ENCODE peak calls at places on chromosomes 5 and 9, in seven cellular contexts. H is body of pancreas, M is sigmoid colon, U is OCI-LY7, X is DND-41, O is PC-3, K is heart left ventricle. G is an unnamed sample.

GRCh38 chr5:148838357-148838756 is 11.9 kb downstream of the ADRB2 start:
- DNase-seq in H (no peak), M (no peak), U (no peak), X (no peak), O (no peak), K (no peak), G (no peak)

GRCh38 chr5:123755587-123756324 is 243.8 kb downstream of the CSNK1G3 start:
- DNase-seq in H (no peak), M (no peak), U (no peak), X (no peak), O (peak), K (no peak), G (peak)

GRCh38 chr5:89930591-89931383 is 478.8 kb downstream of the CETN3 start:
- DNase-seq in H (no peak), M (no peak), U (no peak), X (no peak), O (peak), K (no peak), G (peak)

GRCh38 chr9:124399999-124400940 is 15.0 kb downstream of the PSMB7 start:
- DNase-seq in H (no peak), M (no peak), U (no peak), X (no peak), O (no peak), K (no peak), G (peak)

GRCh38 chr5:14305045-14305444 is 161.9 kb downstream of the TRIO start:
- DNase-seq in H (no peak), M (no peak), U (no peak), X (no peak), O (peak), K (no peak), G (peak)

GRCh38 chr5:169296456-169297220 is 4.3 kb downstream of the SLIT3 start:
- DNase-seq in H (no peak), M (peak), U (no peak), X (no peak), O (no peak), K (no peak), G (no peak)

GRCh38 chr9:137479892-137480685 is 21.0 kb upstream of the NSMF start:
- DNase-seq in H (no peak), M (no peak), U (no peak), X (no peak), O (no peak), K (no peak), G (no peak)

GRCh38 chr5:54159837-54160215 is 150.5 kb downstream of the ARL15 start:
- DNase-seq in H (no peak), M (no peak), U (no peak), X (no peak), O (no peak), K (no peak), G (no peak)

GRCh38 chr5:31471916-31472315 is 60.0 kb downstream of the DROSHA start:
- DNase-seq in H (no peak), M (no peak), U (no peak), X (no peak), O (no peak), K (no peak), G (no peak)

GRCh38 chr9:35790385-35791291 is 753 bp upstream of the NPR2 start:
- DNase-seq in H (peak), M (peak), U (peak), X (peak), O (peak), K (peak), G (peak)

GRCh38 chr5:1300581-1301083 is 5.8 kb upstream of the TERT start:
- DNase-seq in H (no peak), M (peak), U (no peak), X (no peak), O (no peak), K (peak), G (no peak)

GRCh38 chr9:74494490-74494889 is 2.6 kb upstream of the RORB start:
- DNase-seq in H (no peak), M (no peak), U (no peak), X (no peak), O (no peak), K (no peak), G (no peak)

GRCh38 chr5:65925094-65925600 is 1.2 kb upstream of the ERBIN start:
- DNase-seq in H (peak), M (peak), U (peak), X (peak), O (peak), K (peak), G (peak)

GRCh38 chr5:132221781-132222648 is 5.6 kb downstream of the P4HA2 start:
- DNase-seq in H (peak), M (peak), U (no peak), X (no peak), O (no peak), K (no peak), G (peak)

GRCh38 chr5:59322058-59322457 is 571.5 kb downstream of the PDE4D start:
- DNase-seq in H (no peak), M (no peak), U (no peak), X (no peak), O (no peak), K (no peak), G (no peak)

GRCh38 chr9:22238809-22239684 is 207.6 kb upstream of the DMRTA1 start:
- DNase-seq in H (no peak), M (no peak), U (peak), X (no peak), O (peak), K (no peak), G (peak)

GRCh38 chr5:1108865-1109174 is 3.0 kb downstream of the SLC12A7 start:
- DNase-seq in H (no peak), M (no peak), U (no peak), X (no peak), O (no peak), K (no peak), G (no peak)

GRCh38 chr9:76401176-76401575 is 7.0 kb upstream of the RFK start:
- DNase-seq in H (no peak), M (no peak), U (no peak), X (no peak), O (peak), K (no peak), G (no peak)

GRCh38 chr5:165881259-165881658 is 2375.8 kb downstream of the MAT2B start:
- DNase-seq in H (no peak), M (no peak), U (no peak), X (no peak), O (peak), K (no peak), G (no peak)

GRCh38 chr9:123561055-123561454 is 205.1 kb downstream of the CRB2 start:
- DNase-seq in H (no peak), M (no peak), U (no peak), X (no peak), O (no peak), K (no peak), G (no peak)

GRCh38 chr9:98997580-98997979 is 53.9 kb downstream of the COL15A1 start:
- DNase-seq in H (no peak), M (no peak), U (no peak), X (peak), O (no peak), K (peak), G (no peak)

GRCh38 chr5:141950207-141951005 is 7.6 kb downstream of the PCDH12 start:
- DNase-seq in H (no peak), M (no peak), U (no peak), X (no peak), O (no peak), K (no peak), G (no peak)

GRCh38 chr5:141952030-141952429 is 6.0 kb downstream of the PCDH12 start:
- DNase-seq in H (no peak), M (no peak), U (no peak), X (no peak), O (no peak), K (peak), G (no peak)

GRCh38 chr5:141954193-141954592 is 3.8 kb downstream of the PCDH12 start:
- DNase-seq in H (no peak), M (no peak), U (peak), X (no peak), O (no peak), K (no peak), G (no peak)

GRCh38 chr5:141948812-141949211 is 9.2 kb downstream of the PCDH12 start:
- DNase-seq in H (no peak), M (no peak), U (no peak), X (no peak), O (no peak), K (no peak), G (no peak)

DNA sequence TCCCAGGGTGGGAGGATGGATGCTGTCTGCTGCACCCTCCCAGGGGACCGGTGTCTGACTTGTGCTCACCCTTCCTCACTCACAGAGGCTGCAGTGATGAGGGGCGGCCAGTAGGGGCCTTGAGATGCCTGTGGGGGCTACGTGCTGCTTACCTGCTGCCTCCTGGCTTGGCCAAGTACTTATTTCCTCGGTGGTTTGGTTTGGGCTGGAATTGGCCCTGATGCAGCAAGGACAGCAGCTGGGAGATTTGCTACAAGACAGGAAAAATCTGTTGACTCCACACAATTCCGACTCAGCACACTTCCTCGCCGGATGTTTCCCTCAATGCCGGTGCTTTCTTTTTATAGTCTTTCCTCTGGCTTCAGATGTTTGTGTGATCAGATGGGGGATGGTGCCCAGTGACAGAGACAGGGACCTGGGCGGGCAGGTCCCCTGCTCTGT is 6.6 kb downstream of the PCDH12 start:
- DNase-seq in H (no peak), M (no peak), U (peak), X (peak), O (peak), K (peak), G (no peak)
- TF ChIP-seq CTCF in H (no peak), M (no peak), U (peak), X (peak), O (peak), K (peak), G (peak)

GRCh38 chr5:61311836-61312808 is 19.9 kb upstream of the ZSWIM6 start:
- DNase-seq in H (no peak), M (no peak), U (no peak), X (no peak), O (peak), K (no peak), G (peak)

GRCh38 chr5:61311056-61311455 is 21.0 kb upstream of the ZSWIM6 start:
- DNase-seq in H (no peak), M (no peak), U (no peak), X (no peak), O (no peak), K (no peak), G (no peak)

GRCh38 chr5:61309115-61309514 is 22.9 kb upstream of the ZSWIM6 start:
- DNase-seq in H (no peak), M (no peak), U (no peak), X (no peak), O (no peak), K (no peak), G (no peak)

GRCh38 chr5:61318374-61318773 is 13.7 kb upstream of the ZSWIM6 start:
- DNase-seq in H (no peak), M (no peak), U (no peak), X (no peak), O (no peak), K (no peak), G (no peak)

DNA sequence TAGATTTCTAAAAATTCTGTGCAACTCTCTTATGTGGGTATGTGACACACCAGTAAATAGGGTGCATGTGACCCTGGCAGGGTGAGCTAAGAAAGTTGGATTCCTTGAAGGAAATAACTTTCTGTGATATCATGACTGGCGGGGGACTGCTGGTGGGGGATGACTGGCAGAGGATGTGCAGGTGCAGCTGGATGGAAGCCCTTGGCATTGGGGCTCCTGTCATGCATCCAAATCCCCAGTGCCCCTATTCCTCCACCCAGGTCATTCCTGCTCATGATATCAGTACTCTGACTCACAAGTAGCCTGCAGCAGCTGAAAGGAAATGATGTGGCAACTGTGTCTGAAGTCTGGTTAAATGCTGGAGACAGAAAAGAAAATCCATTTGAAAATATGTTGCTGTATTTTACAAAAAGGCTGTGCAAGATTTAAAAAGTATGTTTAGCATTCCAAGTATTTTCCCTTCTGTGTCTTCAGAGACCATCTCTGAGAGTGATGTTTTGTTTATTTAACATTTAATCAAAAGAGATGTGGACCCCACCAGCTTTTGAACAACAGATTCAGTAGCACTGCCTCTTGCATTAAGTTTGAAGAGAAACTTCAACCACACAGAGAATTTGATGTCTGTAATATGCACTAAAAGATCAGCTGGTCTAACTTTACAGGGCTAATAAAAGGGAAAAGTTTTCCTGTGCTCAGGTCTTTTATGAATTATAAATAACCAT is 17.9 kb upstream of the ZSWIM6 start:
- DNase-seq in H (no peak), M (no peak), U (no peak), X (no peak), O (peak), K (no peak), G (peak)
- H3K4me3 ChIP-seq in H (no peak), M (no peak), U (no peak), X (no peak), O (peak), K (no peak), G (no peak)

DNA sequence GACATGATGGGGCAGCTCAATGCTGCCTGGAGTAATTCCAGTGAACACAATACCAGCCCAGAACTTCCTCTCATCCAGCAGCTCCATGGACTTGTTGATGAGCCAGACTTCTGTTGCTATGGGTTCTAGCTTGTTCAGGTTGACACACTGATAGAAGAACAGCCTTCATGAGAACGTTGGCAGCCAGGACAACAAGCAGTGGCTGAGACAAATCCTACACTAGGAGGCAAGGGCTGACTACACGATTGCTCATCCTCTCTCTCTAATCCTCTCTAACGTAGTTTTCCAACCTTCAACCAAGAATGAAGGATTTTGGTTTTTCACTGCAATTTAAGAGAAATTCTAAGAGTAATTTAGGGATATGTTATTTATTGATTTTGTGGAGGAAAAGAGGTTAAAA is 67.8 kb downstream of the NIPSNAP3B start:
- DNase-seq in H (no peak), M (no peak), U (no peak), X (no peak), O (peak), K (no peak), G (peak)
- TF ChIP-seq CTCF in H (no peak), M (no peak), U (no peak), X (no peak), O (no peak), K (no peak), G (no peak)

GRCh38 chr5:156475182-156475830 is 148.3 kb downstream of the SGCD start:
- DNase-seq in H (no peak), M (no peak), U (no peak), X (no peak), O (no peak), K (no peak), G (no peak)
- H3K4me3 ChIP-seq in H (no peak), M (no peak), U (no peak), X (no peak), O (no peak), K (no peak), G (no peak)

GRCh38 chr5:100424787-100425186 is 110.4 kb upstream of the FAM174A start:
- DNase-seq in H (no peak), M (no peak), U (no peak), X (peak), O (no peak), K (no peak), G (no peak)

DNA sequence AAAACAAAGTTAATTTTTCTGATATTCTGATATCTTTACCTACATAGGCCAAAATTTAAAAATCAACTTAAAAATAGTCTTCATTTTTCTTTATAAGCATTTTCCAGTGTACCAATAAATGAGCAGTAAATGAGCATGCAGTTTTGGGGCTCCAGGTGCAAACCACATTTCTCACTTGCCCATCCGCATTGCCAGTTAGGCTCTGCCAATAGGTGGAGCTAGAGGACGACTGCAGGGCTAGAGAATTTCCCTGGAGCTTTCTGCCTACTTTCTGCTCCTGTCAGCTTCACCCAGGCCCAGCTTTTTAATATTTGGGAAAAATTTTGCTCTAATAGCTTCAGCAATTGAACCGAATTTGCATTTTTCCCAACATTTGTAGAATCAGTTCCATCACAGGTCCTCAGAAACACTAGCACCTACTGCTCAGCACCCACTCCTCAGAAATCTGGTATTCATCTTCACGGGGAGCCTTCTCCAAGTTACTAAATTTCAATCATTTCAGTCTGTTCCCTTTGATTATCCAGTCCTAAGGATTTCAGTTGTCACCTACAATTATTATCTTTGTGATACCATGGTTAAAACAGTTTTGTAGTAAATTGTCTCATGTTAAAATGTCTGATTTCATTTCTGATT is 104.8 kb upstream of the FAM174A start:
- DNase-seq in H (peak), M (peak), U (peak), X (peak), O (peak), K (peak), G (peak)
- TF ChIP-seq CTCF in H (peak), M (no peak), U (peak), X (peak), O (peak), K (peak), G (peak)

GRCh38 chr9:89177021-89177400 is 1.6 kb downstream of the SHC3 start:
- DNase-seq in H (no peak), M (no peak), U (no peak), X (no peak), O (no peak), K (no peak), G (no peak)

GRCh38 chr9:89179920-89180667 is 1.5 kb upstream of the SHC3 start:
- DNase-seq in H (peak), M (peak), U (no peak), X (peak), O (peak), K (peak), G (peak)

GRCh38 chr9:89178162-89179120 is at the start of gene SHC3:
- DNase-seq in H (no peak), M (no peak), U (no peak), X (peak), O (no peak), K (peak), G (no peak)

GRCh38 chr9:89177401-89178161 is 1.0 kb downstream of the SHC3 start:
- DNase-seq in H (peak), M (no peak), U (no peak), X (no peak), O (no peak), K (peak), G (no peak)

DNA sequence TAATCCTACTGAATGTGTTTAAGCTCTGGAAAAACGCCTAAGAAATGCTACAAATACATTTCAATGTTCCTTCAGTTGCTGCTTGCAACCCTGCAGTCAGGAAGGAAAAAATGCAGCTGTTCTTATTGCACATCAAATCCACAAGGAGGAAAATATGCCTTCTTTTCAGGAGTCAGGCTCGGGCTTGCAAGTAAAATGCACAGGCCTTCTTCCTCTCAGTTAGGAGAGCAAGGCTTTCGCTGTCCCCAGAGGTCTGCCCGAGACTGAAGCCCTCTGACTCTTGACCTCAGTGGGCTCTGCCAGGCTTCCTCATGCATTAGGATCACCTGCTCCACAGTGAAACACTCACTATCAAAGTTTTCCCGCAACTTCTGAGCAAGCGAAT is 909 bp upstream of the SHC3 start:
- DNase-seq in H (no peak), M (no peak), U (no peak), X (no peak), O (peak), K (no peak), G (peak)
- H3K4me3 ChIP-seq in H (no peak), M (peak), U (no peak), X (peak), O (peak), K (peak), G (peak)

GRCh38 chr5:153714732-153715287 is 224.3 kb downstream of the GRIA1 start:
- DNase-seq in H (no peak), M (no peak), U (no peak), X (no peak), O (no peak), K (no peak), G (no peak)

GRCh38 chr5:153713913-153714312 is 223.4 kb downstream of the GRIA1 start:
- DNase-seq in H (no peak), M (no peak), U (no peak), X (no peak), O (no peak), K (no peak), G (no peak)

GRCh38 chr5:153707626-153708025 is 217.2 kb downstream of the GRIA1 start:
- DNase-seq in H (no peak), M (no peak), U (no peak), X (no peak), O (no peak), K (no peak), G (no peak)

GRCh38 chr5:153712946-153713345 is 222.5 kb downstream of the GRIA1 start:
- DNase-seq in H (no peak), M (no peak), U (no peak), X (no peak), O (no peak), K (no peak), G (no peak)

DNA sequence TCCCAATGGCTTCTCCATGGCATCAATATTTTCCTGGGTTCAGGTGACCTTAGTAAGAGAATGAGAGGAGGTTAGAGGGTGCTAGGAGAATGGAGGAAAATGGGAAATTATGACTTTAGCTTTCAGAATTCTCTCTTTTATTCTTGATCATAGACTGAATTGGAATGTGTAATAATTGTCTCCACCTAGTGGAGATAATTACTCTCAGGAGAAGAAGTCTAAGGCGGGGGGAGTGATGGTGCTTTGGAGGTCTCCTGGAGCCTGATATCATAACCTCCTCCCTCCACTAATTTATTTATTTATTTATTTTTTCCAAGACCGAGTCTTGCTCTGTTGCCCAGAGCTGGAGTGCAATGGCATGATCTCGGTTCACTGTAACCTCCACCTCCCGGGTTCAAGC is 221.3 kb downstream of the GRIA1 start:
- DNase-seq in H (no peak), M (no peak), U (peak), X (no peak), O (no peak), K (no peak), G (peak)
- TF ChIP-seq CTCF in H (no peak), M (no peak), U (peak), X (no peak), O (peak), K (peak), G (peak)